ENCODE peak calls at places on chromosomes 12 and 14, in nine cellular contexts. K is ovary; A is A673; W is bronchial epithelial cell; X is neural crest cell; L is choroid plexus epithelial cell; Q is CD4-positive, alpha-beta T cell; S is HFF-Myc; P is lung. H is an unnamed sample.

GRCh38 chr12:89672589-89672979 is 36.1 kb downstream of the ATP2B1 start:
- DNase-seq in K (no peak), A (no peak), W (no peak), X (no peak), L (no peak), Q (no peak), S (no peak), P (no peak), H (no peak)

GRCh38 chr12:50314629-50315312 is 31.5 kb upstream of the LIMA1 start:
- DNase-seq in K (no peak), A (peak), W (peak), X (peak), L (peak), Q (no peak), S (peak), P (no peak), H (no peak)

GRCh38 chr14:92493024-92493423 is 20.6 kb upstream of the RIN3 start:
- DNase-seq in K (no peak), A (no peak), W (no peak), X (no peak), L (no peak), Q (no peak), S (no peak), P (peak), H (no peak)

GRCh38 chr12:127401005-127401404 is 866.0 kb upstream of the TMEM132C start:
- DNase-seq in K (no peak), A (peak), W (no peak), X (no peak), L (peak), Q (no peak), S (no peak), P (no peak), H (no peak)

GRCh38 chr14:22276913-22277816 is 311.9 kb downstream of the DAD1 start:
- DNase-seq in K (no peak), A (peak), W (peak), X (no peak), L (peak), Q (no peak), S (peak), P (no peak), H (no peak)

GRCh38 chr14:69339426-69339825 is 58.7 kb downstream of the ERH start:
- DNase-seq in K (no peak), A (no peak), W (no peak), X (no peak), L (no peak), Q (no peak), S (no peak), P (no peak), H (no peak)

GRCh38 chr12:48811454-48812090 is 6.7 kb upstream of the CACNB3 start:
- DNase-seq in K (no peak), A (no peak), W (no peak), X (no peak), L (peak), Q (no peak), S (no peak), P (no peak), H (no peak)

GRCh38 chr12:102917026-102917787 is at the start of gene PAH:
- DNase-seq in K (peak), A (peak), W (no peak), X (no peak), L (no peak), Q (no peak), S (no peak), P (no peak), H (no peak)

GRCh38 chr14:50501642-50502041 is 30.7 kb downstream of the MAP4K5 start:
- DNase-seq in K (no peak), A (no peak), W (peak), X (no peak), L (peak), Q (no peak), S (no peak), P (no peak), H (no peak)

GRCh38 chr14:64688028-64688427 is 16.2 kb upstream of the PLEKHG3 start:
- DNase-seq in K (no peak), A (no peak), W (no peak), X (no peak), L (no peak), Q (no peak), S (no peak), P (no peak), H (no peak)

GRCh38 chr14:87615822-87616679 is 376.9 kb downstream of the GALC start:
- DNase-seq in K (no peak), A (peak), W (peak), X (peak), L (peak), Q (no peak), S (no peak), P (peak), H (no peak)

GRCh38 chr12:110282343-110282860 is 1.4 kb downstream of the ATP2A2 start:
- DNase-seq in K (no peak), A (no peak), W (no peak), X (no peak), L (no peak), Q (no peak), S (no peak), P (no peak), H (no peak)

GRCh38 chr14:35374273-35374681 is 30.3 kb downstream of the NFKBIA start:
- DNase-seq in K (no peak), A (peak), W (peak), X (no peak), L (peak), Q (no peak), S (no peak), P (peak), H (peak)

GRCh38 chr12:54968181-54968730 is 16.3 kb downstream of the TESPA1 start:
- DNase-seq in K (no peak), A (no peak), W (no peak), X (no peak), L (no peak), Q (no peak), S (no peak), P (no peak), H (no peak)

GRCh38 chr12:45696049-45696448 is 33.5 kb upstream of the ARID2 start:
- DNase-seq in K (no peak), A (no peak), W (no peak), X (no peak), L (no peak), Q (no peak), S (no peak), P (no peak), H (no peak)

GRCh38 chr14:75860561-75861160 is 121.1 kb downstream of the TGFB3 start:
- DNase-seq in K (no peak), A (no peak), W (no peak), X (no peak), L (no peak), Q (no peak), S (no peak), P (no peak), H (no peak)

GRCh38 chr14:30450620-30451019 is 108.3 kb upstream of the G2E3 start:
- DNase-seq in K (no peak), A (no peak), W (peak), X (no peak), L (peak), Q (no peak), S (no peak), P (no peak), H (no peak)

GRCh38 chr14:31955941-31956579 is 121.0 kb upstream of the ARHGAP5 start:
- DNase-seq in K (no peak), A (no peak), W (peak), X (no peak), L (no peak), Q (no peak), S (no peak), P (no peak), H (no peak)

GRCh38 chr12:130444081-130444480 is 106.4 kb downstream of the PIWIL1 start:
- DNase-seq in K (no peak), A (no peak), W (no peak), X (no peak), L (no peak), Q (no peak), S (no peak), P (no peak), H (no peak)

GRCh38 chr14:75831971-75832370 is 149.8 kb downstream of the TGFB3 start:
- DNase-seq in K (peak), A (no peak), W (peak), X (no peak), L (peak), Q (no peak), S (no peak), P (peak), H (no peak)

GRCh38 chr12:52984136-52984535 is 22.1 kb upstream of the EIF4B start:
- DNase-seq in K (no peak), A (no peak), W (no peak), X (no peak), L (no peak), Q (no peak), S (no peak), P (no peak), H (no peak)
- TF ChIP-seq CTCF in K (no peak), A (no peak), W (peak), X (no peak), L (no peak), Q (no peak), S (no peak), P (no peak), H (no peak)

DNA sequence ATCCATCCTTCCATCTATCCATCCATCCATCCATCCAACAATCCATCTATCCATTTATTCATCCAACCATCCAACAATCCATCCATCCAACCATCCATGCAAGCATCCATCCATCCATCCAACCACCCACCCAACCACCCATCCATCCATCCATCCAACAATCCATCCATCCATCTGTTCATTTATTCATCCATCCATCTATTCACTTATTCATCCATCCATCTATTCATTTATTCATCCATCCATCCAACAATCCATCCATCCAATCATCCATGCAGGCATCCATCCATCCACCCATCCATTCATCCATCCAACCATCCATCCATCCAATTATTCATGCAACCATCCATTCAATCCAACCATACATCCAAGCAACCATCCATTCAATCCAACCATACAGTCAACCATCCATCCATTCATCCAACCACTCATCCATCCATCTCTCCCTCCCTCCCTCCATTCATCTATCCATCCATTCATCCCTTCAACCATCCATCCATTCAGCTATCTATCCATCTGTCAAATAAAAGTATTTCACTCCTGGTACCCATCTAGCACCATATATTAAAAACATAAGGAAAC is 86.1 kb downstream of the KSR2 start:
- DNase-seq in K (no peak), A (no peak), W (no peak), X (no peak), L (no peak), Q (no peak), S (no peak), P (no peak), H (no peak)
- TF ChIP-seq CTCF in K (no peak), A (no peak), W (no peak), X (no peak), L (no peak), Q (no peak), S (no peak), P (no peak), H (no peak)

GRCh38 chr12:9750276-9751203 is 10.2 kb downstream of the CD69 start:
- DNase-seq in K (peak), A (peak), W (peak), X (peak), L (peak), Q (peak), S (peak), P (peak), H (no peak)

GRCh38 chr12:9754097-9754964 is 6.4 kb downstream of the CD69 start:
- DNase-seq in K (no peak), A (no peak), W (no peak), X (no peak), L (no peak), Q (no peak), S (no peak), P (no peak), H (no peak)

GRCh38 chr12:9752145-9752717 is 8.5 kb downstream of the CD69 start:
- DNase-seq in K (no peak), A (no peak), W (no peak), X (no peak), L (no peak), Q (no peak), S (no peak), P (no peak), H (no peak)

GRCh38 chr12:9753042-9753820 is 7.5 kb downstream of the CD69 start:
- DNase-seq in K (no peak), A (no peak), W (no peak), X (no peak), L (no peak), Q (no peak), S (no peak), P (no peak), H (no peak)

GRCh38 chr12:9751204-9752144 is 9.2 kb downstream of the CD69 start:
- DNase-seq in K (no peak), A (peak), W (peak), X (no peak), L (peak), Q (no peak), S (no peak), P (no peak), H (no peak)
- TF ChIP-seq CTCF in K (no peak), A (no peak), W (peak), X (no peak), L (peak), Q (peak), S (no peak), P (peak), H (no peak)

GRCh38 chr14:83004456-83005006 is 1470.9 kb upstream of the SEL1L start:
- DNase-seq in K (no peak), A (peak), W (no peak), X (no peak), L (no peak), Q (no peak), S (no peak), P (no peak), H (no peak)

GRCh38 chr14:82999802-83000201 is 1466.1 kb upstream of the SEL1L start:
- DNase-seq in K (no peak), A (peak), W (peak), X (no peak), L (peak), Q (no peak), S (no peak), P (no peak), H (no peak)
- TF ChIP-seq CTCF in K (no peak), A (peak), W (peak), X (peak), L (peak), Q (no peak), S (no peak), P (no peak), H (no peak)

DNA sequence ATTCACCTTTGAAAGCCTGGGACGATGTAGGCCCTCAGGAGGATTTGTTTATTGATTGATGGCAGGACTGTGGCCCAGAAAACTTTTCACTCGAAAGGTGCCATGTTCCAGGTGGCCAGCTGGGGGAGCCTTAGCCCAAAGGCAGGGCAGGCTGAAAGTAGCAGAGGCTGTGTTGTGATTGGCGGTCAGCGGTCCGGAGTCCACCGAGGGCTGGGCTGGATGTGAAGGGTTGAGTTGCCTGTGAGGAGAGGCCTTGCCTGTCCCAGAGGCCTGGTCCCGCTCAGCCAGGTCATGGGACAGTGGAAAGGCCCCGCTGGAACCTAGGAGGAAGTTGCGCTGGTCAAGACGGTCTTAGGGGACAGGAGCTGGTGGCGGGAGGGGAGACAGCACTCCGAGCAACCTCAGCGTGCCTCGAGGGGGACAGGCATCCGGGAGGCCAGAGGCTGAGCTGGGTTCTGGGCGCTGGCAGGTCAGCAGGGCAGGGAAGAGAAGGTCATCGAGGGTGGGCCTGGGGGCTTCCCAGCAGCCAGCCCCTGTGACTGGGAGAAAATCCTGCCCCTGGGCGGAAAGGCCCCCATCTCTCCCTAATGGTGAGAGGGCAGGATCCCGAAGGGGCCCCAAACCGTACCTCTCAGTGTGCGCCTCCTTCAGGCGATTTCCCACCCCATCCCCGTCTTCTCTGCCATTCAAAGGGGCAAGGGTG is 26.3 kb downstream of the CMA1 start:
- DNase-seq in K (no peak), A (peak), W (peak), X (peak), L (peak), Q (peak), S (no peak), P (peak), H (no peak)
- TF ChIP-seq CTCF in K (no peak), A (peak), W (peak), X (peak), L (peak), Q (peak), S (peak), P (peak), H (no peak)

DNA sequence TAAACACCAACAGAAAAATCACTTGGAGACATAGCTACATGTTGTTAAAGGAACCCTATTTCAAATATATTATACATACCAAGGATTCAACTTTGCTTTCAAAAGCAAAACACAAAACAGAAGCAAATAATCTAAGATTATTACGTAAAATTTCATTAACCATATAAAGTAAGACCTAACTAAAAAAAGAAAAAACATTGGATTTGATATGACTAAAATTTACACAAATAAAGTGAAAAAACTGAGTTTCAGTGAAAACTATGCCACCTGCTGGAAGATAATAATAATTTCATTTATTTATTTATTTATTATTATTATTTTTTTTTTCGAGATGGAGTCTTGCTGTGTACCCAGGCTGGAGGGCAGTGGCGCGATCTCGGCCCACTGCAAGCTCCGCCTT is 45.2 kb downstream of the WDHD1 start:
- DNase-seq in K (no peak), A (peak), W (peak), X (no peak), L (peak), Q (no peak), S (no peak), P (no peak), H (no peak)
- TF ChIP-seq CTCF in K (no peak), A (no peak), W (peak), X (peak), L (peak), Q (peak), S (no peak), P (no peak), H (no peak)